ENCODE peak calls at places on chromosome 17, in ten cellular contexts. One of them, this sample, is unnamed.

GRCh38 chr17:16301963-16302855 is 51.1 kb downstream of the CENPV start:
- DNase-seq in SJSA1: no peak
- DNase-seq in DMS153: no peak
- DNase-seq in central memory CD4-positive, alpha-beta T cell: no peak
- DNase-seq in GM18507: no peak
- DNase-seq in sciatic nerve: no peak
- DNase-seq in GM23248: peak
- DNase-seq in heart right ventricle: no peak
- DNase-seq in stimulated activated CD8-positive, alpha-beta memory T cell treated with anti-CD3 and anti-CD28 coated beads, Interleukin-4, amount 100 ng/mL, for 1 hour: no peak
- DNase-seq in NCI-H1092: no peak
- DNase-seq in this sample: no peak

GRCh38 chr17:78541488-78542237 is 35.5 kb downstream of the DNAH17 start:
- DNase-seq in SJSA1: no peak
- DNase-seq in DMS153: no peak
- DNase-seq in central memory CD4-positive, alpha-beta T cell: no peak
- DNase-seq in GM18507: no peak
- DNase-seq in sciatic nerve: no peak
- DNase-seq in GM23248: peak
- DNase-seq in heart right ventricle: no peak
- DNase-seq in stimulated activated CD8-positive, alpha-beta memory T cell treated with anti-CD3 and anti-CD28 coated beads, Interleukin-4, amount 100 ng/mL, for 1 hour: no peak
- DNase-seq in NCI-H1092: no peak
- DNase-seq in this sample: no peak

GRCh38 chr17:82050152-82050760 is 1.4 kb downstream of the RFNG start:
- DNase-seq in SJSA1: no peak
- DNase-seq in DMS153: no peak
- DNase-seq in central memory CD4-positive, alpha-beta T cell: no peak
- DNase-seq in GM18507: no peak
- DNase-seq in sciatic nerve: no peak
- DNase-seq in GM23248: no peak
- DNase-seq in heart right ventricle: peak
- DNase-seq in stimulated activated CD8-positive, alpha-beta memory T cell treated with anti-CD3 and anti-CD28 coated beads, Interleukin-4, amount 100 ng/mL, for 1 hour: no peak
- DNase-seq in NCI-H1092: no peak
- DNase-seq in this sample: no peak

GRCh38 chr17:77734371-77735050 is 224.0 kb upstream of the TNRC6C start:
- DNase-seq in SJSA1: no peak
- DNase-seq in DMS153: peak
- DNase-seq in central memory CD4-positive, alpha-beta T cell: no peak
- DNase-seq in GM18507: no peak
- DNase-seq in sciatic nerve: peak
- DNase-seq in GM23248: peak
- DNase-seq in heart right ventricle: peak
- DNase-seq in stimulated activated CD8-positive, alpha-beta memory T cell treated with anti-CD3 and anti-CD28 coated beads, Interleukin-4, amount 100 ng/mL, for 1 hour: no peak
- DNase-seq in NCI-H1092: peak
- DNase-seq in this sample: peak

GRCh38 chr17:75739801-75740200 is 18.5 kb downstream of the ITGB4 start:
- DNase-seq in SJSA1: no peak
- DNase-seq in DMS153: no peak
- DNase-seq in central memory CD4-positive, alpha-beta T cell: no peak
- DNase-seq in GM18507: no peak
- DNase-seq in sciatic nerve: no peak
- DNase-seq in GM23248: no peak
- DNase-seq in heart right ventricle: no peak
- DNase-seq in stimulated activated CD8-positive, alpha-beta memory T cell treated with anti-CD3 and anti-CD28 coated beads, Interleukin-4, amount 100 ng/mL, for 1 hour: no peak
- DNase-seq in NCI-H1092: no peak
- DNase-seq in this sample: no peak

GRCh38 chr17:77824102-77824779 is 134.3 kb upstream of the TNRC6C start:
- DNase-seq in SJSA1: no peak
- DNase-seq in DMS153: no peak
- DNase-seq in central memory CD4-positive, alpha-beta T cell: no peak
- DNase-seq in GM18507: no peak
- DNase-seq in sciatic nerve: no peak
- DNase-seq in GM23248: no peak
- DNase-seq in heart right ventricle: no peak
- DNase-seq in stimulated activated CD8-positive, alpha-beta memory T cell treated with anti-CD3 and anti-CD28 coated beads, Interleukin-4, amount 100 ng/mL, for 1 hour: no peak
- DNase-seq in NCI-H1092: no peak
- DNase-seq in this sample: no peak

GRCh38 chr17:70343134-70343533 is 173.8 kb downstream of the KCNJ2 start:
- DNase-seq in SJSA1: no peak
- DNase-seq in DMS153: no peak
- DNase-seq in central memory CD4-positive, alpha-beta T cell: no peak
- DNase-seq in GM18507: no peak
- DNase-seq in sciatic nerve: no peak
- DNase-seq in GM23248: no peak
- DNase-seq in heart right ventricle: no peak
- DNase-seq in stimulated activated CD8-positive, alpha-beta memory T cell treated with anti-CD3 and anti-CD28 coated beads, Interleukin-4, amount 100 ng/mL, for 1 hour: no peak
- DNase-seq in NCI-H1092: no peak
- DNase-seq in this sample: no peak

GRCh38 chr17:38674749-38675615 is at the start of gene EPOP:
- DNase-seq in SJSA1: peak
- DNase-seq in DMS153: peak
- DNase-seq in central memory CD4-positive, alpha-beta T cell: peak
- DNase-seq in GM18507: peak
- DNase-seq in sciatic nerve: peak
- DNase-seq in GM23248: peak
- DNase-seq in heart right ventricle: peak
- DNase-seq in stimulated activated CD8-positive, alpha-beta memory T cell treated with anti-CD3 and anti-CD28 coated beads, Interleukin-4, amount 100 ng/mL, for 1 hour: peak
- DNase-seq in NCI-H1092: peak
- DNase-seq in this sample: peak

GRCh38 chr17:6853764-6854442 is 22.4 kb upstream of the TEKT1 start:
- DNase-seq in SJSA1: no peak
- DNase-seq in DMS153: peak
- DNase-seq in central memory CD4-positive, alpha-beta T cell: no peak
- DNase-seq in GM18507: no peak
- DNase-seq in sciatic nerve: no peak
- DNase-seq in GM23248: no peak
- DNase-seq in heart right ventricle: no peak
- DNase-seq in stimulated activated CD8-positive, alpha-beta memory T cell treated with anti-CD3 and anti-CD28 coated beads, Interleukin-4, amount 100 ng/mL, for 1 hour: no peak
- DNase-seq in NCI-H1092: no peak
- DNase-seq in this sample: no peak

GRCh38 chr17:1365445-1366039 is 34.5 kb downstream of the YWHAE start:
- DNase-seq in SJSA1: peak
- DNase-seq in DMS153: peak
- DNase-seq in central memory CD4-positive, alpha-beta T cell: peak
- DNase-seq in GM18507: peak
- DNase-seq in sciatic nerve: no peak
- DNase-seq in GM23248: peak
- DNase-seq in heart right ventricle: no peak
- DNase-seq in stimulated activated CD8-positive, alpha-beta memory T cell treated with anti-CD3 and anti-CD28 coated beads, Interleukin-4, amount 100 ng/mL, for 1 hour: no peak
- DNase-seq in NCI-H1092: peak
- DNase-seq in this sample: no peak

GRCh38 chr17:74525781-74526288 is 5.4 kb downstream of the CD300LB start:
- DNase-seq in SJSA1: no peak
- DNase-seq in DMS153: no peak
- DNase-seq in central memory CD4-positive, alpha-beta T cell: no peak
- DNase-seq in GM18507: no peak
- DNase-seq in sciatic nerve: no peak
- DNase-seq in GM23248: no peak
- DNase-seq in heart right ventricle: no peak
- DNase-seq in stimulated activated CD8-positive, alpha-beta memory T cell treated with anti-CD3 and anti-CD28 coated beads, Interleukin-4, amount 100 ng/mL, for 1 hour: no peak
- DNase-seq in NCI-H1092: no peak
- DNase-seq in this sample: no peak

GRCh38 chr17:78990349-78991016 is 10.8 kb upstream of the LGALS3BP start:
- DNase-seq in SJSA1: no peak
- DNase-seq in DMS153: no peak
- DNase-seq in central memory CD4-positive, alpha-beta T cell: no peak
- DNase-seq in GM18507: no peak
- DNase-seq in sciatic nerve: peak
- DNase-seq in GM23248: no peak
- DNase-seq in heart right ventricle: peak
- DNase-seq in stimulated activated CD8-positive, alpha-beta memory T cell treated with anti-CD3 and anti-CD28 coated beads, Interleukin-4, amount 100 ng/mL, for 1 hour: no peak
- DNase-seq in NCI-H1092: no peak
- DNase-seq in this sample: no peak

GRCh38 chr17:29070795-29071194 is 27.9 kb downstream of the PIPOX start:
- DNase-seq in SJSA1: no peak
- DNase-seq in DMS153: no peak
- DNase-seq in central memory CD4-positive, alpha-beta T cell: no peak
- DNase-seq in GM18507: no peak
- DNase-seq in sciatic nerve: no peak
- DNase-seq in GM23248: no peak
- DNase-seq in heart right ventricle: no peak
- DNase-seq in stimulated activated CD8-positive, alpha-beta memory T cell treated with anti-CD3 and anti-CD28 coated beads, Interleukin-4, amount 100 ng/mL, for 1 hour: no peak
- DNase-seq in NCI-H1092: no peak
- DNase-seq in this sample: no peak

GRCh38 chr17:28227278-28228108 is 91.5 kb upstream of the TMEM97 start:
- DNase-seq in SJSA1: peak
- DNase-seq in DMS153: peak
- DNase-seq in central memory CD4-positive, alpha-beta T cell: no peak
- DNase-seq in GM18507: no peak
- DNase-seq in sciatic nerve: no peak
- DNase-seq in GM23248: peak
- DNase-seq in heart right ventricle: peak
- DNase-seq in stimulated activated CD8-positive, alpha-beta memory T cell treated with anti-CD3 and anti-CD28 coated beads, Interleukin-4, amount 100 ng/mL, for 1 hour: no peak
- DNase-seq in NCI-H1092: peak
- DNase-seq in this sample: no peak

GRCh38 chr17:82801377-82801970 is 38.3 kb downstream of the ZNF750 start:
- DNase-seq in SJSA1: no peak
- DNase-seq in DMS153: no peak
- DNase-seq in central memory CD4-positive, alpha-beta T cell: no peak
- DNase-seq in GM18507: no peak
- DNase-seq in sciatic nerve: no peak
- DNase-seq in GM23248: no peak
- DNase-seq in heart right ventricle: no peak
- DNase-seq in stimulated activated CD8-positive, alpha-beta memory T cell treated with anti-CD3 and anti-CD28 coated beads, Interleukin-4, amount 100 ng/mL, for 1 hour: no peak
- DNase-seq in NCI-H1092: no peak
- DNase-seq in this sample: no peak

GRCh38 chr17:18257268-18257681 is 1.3 kb downstream of the FLII start:
- DNase-seq in SJSA1: peak
- DNase-seq in DMS153: no peak
- DNase-seq in central memory CD4-positive, alpha-beta T cell: peak
- DNase-seq in GM18507: no peak
- DNase-seq in sciatic nerve: no peak
- DNase-seq in GM23248: peak
- DNase-seq in heart right ventricle: no peak
- DNase-seq in stimulated activated CD8-positive, alpha-beta memory T cell treated with anti-CD3 and anti-CD28 coated beads, Interleukin-4, amount 100 ng/mL, for 1 hour: no peak
- DNase-seq in NCI-H1092: no peak
- DNase-seq in this sample: no peak

GRCh38 chr17:76132574-76133338 is 8.3 kb downstream of the FOXJ1 start:
- DNase-seq in SJSA1: no peak
- DNase-seq in DMS153: peak
- DNase-seq in central memory CD4-positive, alpha-beta T cell: no peak
- DNase-seq in GM18507: no peak
- DNase-seq in sciatic nerve: no peak
- DNase-seq in GM23248: no peak
- DNase-seq in heart right ventricle: no peak
- DNase-seq in stimulated activated CD8-positive, alpha-beta memory T cell treated with anti-CD3 and anti-CD28 coated beads, Interleukin-4, amount 100 ng/mL, for 1 hour: no peak
- DNase-seq in NCI-H1092: no peak
- DNase-seq in this sample: no peak

GRCh38 chr17:74641949-74642298 is 18.4 kb upstream of the CD300E start:
- DNase-seq in SJSA1: no peak
- DNase-seq in DMS153: no peak
- DNase-seq in central memory CD4-positive, alpha-beta T cell: no peak
- DNase-seq in GM18507: no peak
- DNase-seq in sciatic nerve: no peak
- DNase-seq in GM23248: no peak
- DNase-seq in heart right ventricle: no peak
- DNase-seq in stimulated activated CD8-positive, alpha-beta memory T cell treated with anti-CD3 and anti-CD28 coated beads, Interleukin-4, amount 100 ng/mL, for 1 hour: no peak
- DNase-seq in NCI-H1092: no peak
- DNase-seq in this sample: no peak

GRCh38 chr17:7668482-7668881 is 17.8 kb downstream of the ATP1B2 start:
- DNase-seq in SJSA1: no peak
- DNase-seq in DMS153: no peak
- DNase-seq in central memory CD4-positive, alpha-beta T cell: no peak
- DNase-seq in GM18507: no peak
- DNase-seq in sciatic nerve: no peak
- DNase-seq in GM23248: no peak
- DNase-seq in heart right ventricle: no peak
- DNase-seq in stimulated activated CD8-positive, alpha-beta memory T cell treated with anti-CD3 and anti-CD28 coated beads, Interleukin-4, amount 100 ng/mL, for 1 hour: no peak
- DNase-seq in NCI-H1092: no peak
- DNase-seq in this sample: no peak

GRCh38 chr17:28426081-28426519 is 20.1 kb upstream of the SLC46A1 start:
- DNase-seq in SJSA1: no peak
- DNase-seq in DMS153: no peak
- DNase-seq in central memory CD4-positive, alpha-beta T cell: no peak
- DNase-seq in GM18507: no peak
- DNase-seq in sciatic nerve: no peak
- DNase-seq in GM23248: peak
- DNase-seq in heart right ventricle: no peak
- DNase-seq in stimulated activated CD8-positive, alpha-beta memory T cell treated with anti-CD3 and anti-CD28 coated beads, Interleukin-4, amount 100 ng/mL, for 1 hour: no peak
- DNase-seq in NCI-H1092: no peak
- DNase-seq in this sample: no peak

GRCh38 chr17:35227546-35227945 is 15.3 kb upstream of the SLFN5 start:
- DNase-seq in SJSA1: no peak
- DNase-seq in DMS153: no peak
- DNase-seq in central memory CD4-positive, alpha-beta T cell: no peak
- DNase-seq in GM18507: no peak
- DNase-seq in sciatic nerve: no peak
- DNase-seq in GM23248: no peak
- DNase-seq in heart right ventricle: no peak
- DNase-seq in stimulated activated CD8-positive, alpha-beta memory T cell treated with anti-CD3 and anti-CD28 coated beads, Interleukin-4, amount 100 ng/mL, for 1 hour: no peak
- DNase-seq in NCI-H1092: no peak
- DNase-seq in this sample: no peak

GRCh38 chr17:57470906-57471305 is 214.6 kb downstream of the MSI2 start:
- DNase-seq in SJSA1: no peak
- DNase-seq in DMS153: no peak
- DNase-seq in central memory CD4-positive, alpha-beta T cell: no peak
- DNase-seq in GM18507: no peak
- DNase-seq in sciatic nerve: no peak
- DNase-seq in GM23248: no peak
- DNase-seq in heart right ventricle: no peak
- DNase-seq in stimulated activated CD8-positive, alpha-beta memory T cell treated with anti-CD3 and anti-CD28 coated beads, Interleukin-4, amount 100 ng/mL, for 1 hour: no peak
- DNase-seq in NCI-H1092: no peak
- DNase-seq in this sample: no peak

GRCh38 chr17:68910789-68911431 is 44.3 kb downstream of the ABCA8 start:
- DNase-seq in SJSA1: no peak
- DNase-seq in DMS153: no peak
- DNase-seq in central memory CD4-positive, alpha-beta T cell: no peak
- DNase-seq in GM18507: no peak
- DNase-seq in sciatic nerve: no peak
- DNase-seq in GM23248: no peak
- DNase-seq in heart right ventricle: no peak
- DNase-seq in stimulated activated CD8-positive, alpha-beta memory T cell treated with anti-CD3 and anti-CD28 coated beads, Interleukin-4, amount 100 ng/mL, for 1 hour: no peak
- DNase-seq in NCI-H1092: no peak
- DNase-seq in this sample: no peak

GRCh38 chr17:7881655-7882054 is 6.9 kb upstream of the CHD3 start:
- DNase-seq in SJSA1: no peak
- DNase-seq in DMS153: no peak
- DNase-seq in central memory CD4-positive, alpha-beta T cell: no peak
- DNase-seq in GM18507: no peak
- DNase-seq in sciatic nerve: no peak
- DNase-seq in GM23248: no peak
- DNase-seq in heart right ventricle: no peak
- DNase-seq in stimulated activated CD8-positive, alpha-beta memory T cell treated with anti-CD3 and anti-CD28 coated beads, Interleukin-4, amount 100 ng/mL, for 1 hour: no peak
- DNase-seq in NCI-H1092: peak
- DNase-seq in this sample: no peak

GRCh38 chr17:46979023-46979870 is at the start of gene RPRML:
- DNase-seq in SJSA1: peak
- DNase-seq in DMS153: no peak
- DNase-seq in central memory CD4-positive, alpha-beta T cell: no peak
- DNase-seq in GM18507: no peak
- DNase-seq in sciatic nerve: peak
- DNase-seq in GM23248: peak
- DNase-seq in heart right ventricle: peak
- DNase-seq in stimulated activated CD8-positive, alpha-beta memory T cell treated with anti-CD3 and anti-CD28 coated beads, Interleukin-4, amount 100 ng/mL, for 1 hour: no peak
- DNase-seq in NCI-H1092: peak
- DNase-seq in this sample: no peak

GRCh38 chr17:59353936-59354755 is 22.7 kb downstream of the YPEL2 start:
- DNase-seq in SJSA1: no peak
- DNase-seq in DMS153: peak
- DNase-seq in central memory CD4-positive, alpha-beta T cell: no peak
- DNase-seq in GM18507: no peak
- DNase-seq in sciatic nerve: no peak
- DNase-seq in GM23248: no peak
- DNase-seq in heart right ventricle: no peak
- DNase-seq in stimulated activated CD8-positive, alpha-beta memory T cell treated with anti-CD3 and anti-CD28 coated beads, Interleukin-4, amount 100 ng/mL, for 1 hour: no peak
- DNase-seq in NCI-H1092: peak
- DNase-seq in this sample: no peak

GRCh38 chr17:7133424-7133823 is 18.8 kb upstream of the ASGR2 start:
- DNase-seq in SJSA1: no peak
- DNase-seq in DMS153: no peak
- DNase-seq in central memory CD4-positive, alpha-beta T cell: peak
- DNase-seq in GM18507: no peak
- DNase-seq in sciatic nerve: peak
- DNase-seq in GM23248: peak
- DNase-seq in heart right ventricle: peak
- DNase-seq in stimulated activated CD8-positive, alpha-beta memory T cell treated with anti-CD3 and anti-CD28 coated beads, Interleukin-4, amount 100 ng/mL, for 1 hour: no peak
- DNase-seq in NCI-H1092: no peak
- DNase-seq in this sample: no peak

GRCh38 chr17:66602659-66603363 is 232.1 kb upstream of the CACNG5 start:
- DNase-seq in SJSA1: no peak
- DNase-seq in DMS153: no peak
- DNase-seq in central memory CD4-positive, alpha-beta T cell: no peak
- DNase-seq in GM18507: no peak
- DNase-seq in sciatic nerve: no peak
- DNase-seq in GM23248: no peak
- DNase-seq in heart right ventricle: no peak
- DNase-seq in stimulated activated CD8-positive, alpha-beta memory T cell treated with anti-CD3 and anti-CD28 coated beads, Interleukin-4, amount 100 ng/mL, for 1 hour: no peak
- DNase-seq in NCI-H1092: no peak
- DNase-seq in this sample: no peak